ENCODE peak calls at places on chromosome 14, in five cellular contexts. One of them, this sample, is unnamed.

GRCh38 chr14:92456215-92457017 is 57.2 kb upstream of the RIN3 start:
- DNase-seq in uterus: peak
- DNase-seq in GM20000: peak
- DNase-seq in endothelial cell: peak
- DNase-seq in PC-9: peak
- DNase-seq in this sample: no peak

GRCh38 chr14:72780771-72781170 is 113.1 kb downstream of the DPF3 start:
- DNase-seq in uterus: no peak
- DNase-seq in GM20000: no peak
- DNase-seq in endothelial cell: no peak
- DNase-seq in PC-9: no peak
- DNase-seq in this sample: no peak

GRCh38 chr14:52360831-52361230 is 46.7 kb downstream of the PTGER2 start:
- DNase-seq in uterus: no peak
- DNase-seq in GM20000: no peak
- DNase-seq in endothelial cell: no peak
- DNase-seq in PC-9: no peak
- DNase-seq in this sample: no peak

GRCh38 chr14:95832012-95832411 is 44.6 kb upstream of the TUNAR start:
- DNase-seq in uterus: no peak
- DNase-seq in GM20000: no peak
- DNase-seq in endothelial cell: no peak
- DNase-seq in PC-9: no peak
- DNase-seq in this sample: no peak

GRCh38 chr14:67480011-67480410 is 8.5 kb downstream of the TMEM229B start:
- DNase-seq in uterus: no peak
- DNase-seq in GM20000: no peak
- DNase-seq in endothelial cell: no peak
- DNase-seq in PC-9: no peak
- DNase-seq in this sample: no peak

GRCh38 chr14:34722723-34723545 is 8.5 kb upstream of the CFL2 start:
- DNase-seq in uterus: peak
- DNase-seq in GM20000: peak
- DNase-seq in endothelial cell: peak
- DNase-seq in PC-9: no peak
- DNase-seq in this sample: no peak

GRCh38 chr14:56168007-56168616 is 49.9 kb downstream of the PELI2 start:
- DNase-seq in uterus: no peak
- DNase-seq in GM20000: no peak
- DNase-seq in endothelial cell: no peak
- DNase-seq in PC-9: no peak
- DNase-seq in this sample: no peak

GRCh38 chr14:24327303-24327702 is 7.6 kb downstream of the ADCY4 start:
- DNase-seq in uterus: no peak
- DNase-seq in GM20000: no peak
- DNase-seq in endothelial cell: no peak
- DNase-seq in PC-9: no peak
- DNase-seq in this sample: no peak

GRCh38 chr14:96793547-96793946 is 3.6 kb upstream of the VRK1 start:
- DNase-seq in uterus: no peak
- DNase-seq in GM20000: no peak
- DNase-seq in endothelial cell: no peak
- DNase-seq in PC-9: no peak
- DNase-seq in this sample: no peak

GRCh38 chr14:24368215-24368561 is 204 bp downstream of the NFATC4 start:
- DNase-seq in uterus: no peak
- DNase-seq in GM20000: peak
- DNase-seq in endothelial cell: no peak
- DNase-seq in PC-9: no peak
- DNase-seq in this sample: no peak

GRCh38 chr14:101966742-101967141 is 2.4 kb downstream of the DYNC1H1 start:
- DNase-seq in uterus: no peak
- DNase-seq in GM20000: no peak
- DNase-seq in endothelial cell: no peak
- DNase-seq in PC-9: no peak
- DNase-seq in this sample: no peak

GRCh38 chr14:61477845-61478438 is 156.6 kb downstream of the PRKCH start:
- DNase-seq in uterus: peak
- DNase-seq in GM20000: no peak
- DNase-seq in endothelial cell: no peak
- DNase-seq in PC-9: peak
- DNase-seq in this sample: no peak

GRCh38 chr14:24954037-24954696 is 95.8 kb downstream of the STXBP6 start:
- DNase-seq in uterus: no peak
- DNase-seq in GM20000: no peak
- DNase-seq in endothelial cell: no peak
- DNase-seq in PC-9: no peak
- DNase-seq in this sample: no peak

GRCh38 chr14:59507063-59507751 is 22.9 kb downstream of the JKAMP start:
- DNase-seq in uterus: peak
- DNase-seq in GM20000: peak
- DNase-seq in endothelial cell: peak
- DNase-seq in PC-9: peak
- DNase-seq in this sample: no peak

GRCh38 chr14:104797112-104798044 is 1.8 kb upstream of the AKT1 start:
- DNase-seq in uterus: no peak
- DNase-seq in GM20000: no peak
- DNase-seq in endothelial cell: no peak
- DNase-seq in PC-9: no peak
- DNase-seq in this sample: no peak

GRCh38 chr14:52649511-52649910 is 45.8 kb downstream of the ERO1A start:
- DNase-seq in uterus: no peak
- DNase-seq in GM20000: no peak
- DNase-seq in endothelial cell: no peak
- DNase-seq in PC-9: no peak
- DNase-seq in this sample: no peak

GRCh38 chr14:99651953-99652746 is 7.2 kb downstream of the HHIPL1 start:
- DNase-seq in uterus: no peak
- DNase-seq in GM20000: no peak
- DNase-seq in endothelial cell: no peak
- DNase-seq in PC-9: no peak
- DNase-seq in this sample: no peak

GRCh38 chr14:60315591-60315990 is 66.6 kb downstream of the PPM1A start:
- DNase-seq in uterus: no peak
- DNase-seq in GM20000: no peak
- DNase-seq in endothelial cell: no peak
- DNase-seq in PC-9: no peak
- DNase-seq in this sample: no peak

GRCh38 chr14:102898776-102899515 is 23.5 kb upstream of the AMN start:
- DNase-seq in uterus: no peak
- DNase-seq in GM20000: peak
- DNase-seq in endothelial cell: no peak
- DNase-seq in PC-9: no peak
- DNase-seq in this sample: no peak

GRCh38 chr14:95516554-95517209 is at the start of gene SYNE3:
- DNase-seq in uterus: no peak
- DNase-seq in GM20000: peak
- DNase-seq in endothelial cell: no peak
- DNase-seq in PC-9: no peak
- DNase-seq in this sample: no peak

GRCh38 chr14:22508150-22508457 is 80.9 kb downstream of the DAD1 start:
- DNase-seq in uterus: no peak
- DNase-seq in GM20000: no peak
- DNase-seq in endothelial cell: no peak
- DNase-seq in PC-9: no peak
- DNase-seq in this sample: no peak

GRCh38 chr14:103668117-103668516 is 39.1 kb downstream of the KLC1 start:
- DNase-seq in uterus: no peak
- DNase-seq in GM20000: no peak
- DNase-seq in endothelial cell: no peak
- DNase-seq in PC-9: no peak
- DNase-seq in this sample: no peak

GRCh38 chr14:105123266-105123665 is 45.3 kb downstream of the JAG2 start:
- DNase-seq in uterus: no peak
- DNase-seq in GM20000: no peak
- DNase-seq in endothelial cell: no peak
- DNase-seq in PC-9: no peak
- DNase-seq in this sample: no peak

GRCh38 chr14:104217486-104218360 is 79.3 kb downstream of the KIF26A start:
- DNase-seq in uterus: no peak
- DNase-seq in GM20000: no peak
- DNase-seq in endothelial cell: no peak
- DNase-seq in PC-9: no peak
- DNase-seq in this sample: no peak

GRCh38 chr14:80455031-80455430 is 243.7 kb upstream of the DIO2 start:
- DNase-seq in uterus: no peak
- DNase-seq in GM20000: no peak
- DNase-seq in endothelial cell: no peak
- DNase-seq in PC-9: no peak
- DNase-seq in this sample: no peak

GRCh38 chr14:28754209-28754985 is 12.2 kb upstream of the FOXG1 start:
- DNase-seq in uterus: no peak
- DNase-seq in GM20000: no peak
- DNase-seq in endothelial cell: peak
- DNase-seq in PC-9: no peak
- DNase-seq in this sample: no peak

GRCh38 chr14:95486875-95487668 is 29.4 kb downstream of the SYNE3 start:
- DNase-seq in uterus: no peak
- DNase-seq in GM20000: no peak
- DNase-seq in endothelial cell: no peak
- DNase-seq in PC-9: no peak
- DNase-seq in this sample: no peak

GRCh38 chr14:52790011-52790755 is 1.2 kb downstream of the GNPNAT1 start:
- DNase-seq in uterus: no peak
- DNase-seq in GM20000: peak
- DNase-seq in endothelial cell: no peak
- DNase-seq in PC-9: no peak
- DNase-seq in this sample: no peak

GRCh38 chr14:96187216-96188050 is 17.2 kb upstream of the BDKRB2 start:
- DNase-seq in uterus: no peak
- DNase-seq in GM20000: no peak
- DNase-seq in endothelial cell: no peak
- DNase-seq in PC-9: no peak
- DNase-seq in this sample: no peak

GRCh38 chr14:93937519-93937918 is 10.4 kb downstream of the FAM181A start:
- DNase-seq in uterus: no peak
- DNase-seq in GM20000: no peak
- DNase-seq in endothelial cell: no peak
- DNase-seq in PC-9: no peak
- DNase-seq in this sample: no peak

GRCh38 chr14:101223561-101224162 is 320.1 kb upstream of the RTL1 start:
- DNase-seq in uterus: no peak
- DNase-seq in GM20000: no peak
- DNase-seq in endothelial cell: no peak
- DNase-seq in PC-9: no peak
- DNase-seq in this sample: no peak

GRCh38 chr14:64823305-64823985 is 56.3 kb downstream of the SPTB start:
- DNase-seq in uterus: peak
- DNase-seq in GM20000: peak
- DNase-seq in endothelial cell: peak
- DNase-seq in PC-9: peak
- DNase-seq in this sample: peak

GRCh38 chr14:64825498-64825897 is 54.2 kb downstream of the SPTB start:
- DNase-seq in uterus: no peak
- DNase-seq in GM20000: no peak
- DNase-seq in endothelial cell: no peak
- DNase-seq in PC-9: no peak
- DNase-seq in this sample: no peak

GRCh38 chr14:64825006-64825405 is 54.7 kb downstream of the SPTB start:
- DNase-seq in uterus: no peak
- DNase-seq in GM20000: no peak
- DNase-seq in endothelial cell: no peak
- DNase-seq in PC-9: no peak
- DNase-seq in this sample: no peak

GRCh38 chr14:64818151-64818550 is 61.6 kb downstream of the SPTB start:
- DNase-seq in uterus: no peak
- DNase-seq in GM20000: no peak
- DNase-seq in endothelial cell: no peak
- DNase-seq in PC-9: no peak
- DNase-seq in this sample: no peak

DNA sequence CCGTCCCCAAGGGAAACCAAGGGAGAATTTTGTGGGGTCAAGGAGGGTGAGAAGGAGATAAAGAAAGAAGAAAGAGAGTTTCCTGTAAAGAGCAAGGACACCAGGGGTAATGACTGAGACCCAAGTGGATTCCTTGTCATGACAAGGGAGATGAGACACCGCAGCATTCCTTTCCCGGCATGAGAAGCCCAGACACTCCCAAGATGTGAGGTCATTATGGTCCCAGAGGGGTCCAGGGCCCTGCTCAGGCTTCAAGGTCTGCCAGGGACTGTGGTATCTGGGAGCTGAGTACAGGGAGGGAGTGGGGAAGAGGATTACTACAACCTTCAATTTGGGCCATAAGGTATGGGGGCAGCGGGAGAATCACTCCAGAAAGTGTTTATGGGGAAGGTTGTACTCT is 58.1 kb downstream of the SPTB start:
- DNase-seq in uterus: no peak
- DNase-seq in GM20000: no peak
- DNase-seq in endothelial cell: no peak
- DNase-seq in PC-9: no peak
- DNase-seq in this sample: no peak
- TF ChIP-seq CTCF in uterus: no peak
- TF ChIP-seq CTCF in GM20000: no peak
- TF ChIP-seq CTCF in endothelial cell: no peak
- TF ChIP-seq CTCF in PC-9: no peak
- TF ChIP-seq CTCF in this sample: no peak

GRCh38 chr14:30608533-30609006 is 13.5 kb upstream of the SCFD1 start:
- DNase-seq in uterus: no peak
- DNase-seq in GM20000: no peak
- DNase-seq in endothelial cell: no peak
- DNase-seq in PC-9: no peak
- DNase-seq in this sample: no peak
- TF ChIP-seq CTCF in uterus: no peak
- TF ChIP-seq CTCF in GM20000: no peak
- TF ChIP-seq CTCF in endothelial cell: no peak
- TF ChIP-seq CTCF in PC-9: no peak
- TF ChIP-seq CTCF in this sample: no peak

GRCh38 chr14:91254456-91254855 is 10.0 kb upstream of the GPR68 start:
- DNase-seq in uterus: no peak
- DNase-seq in GM20000: no peak
- DNase-seq in endothelial cell: no peak
- DNase-seq in PC-9: no peak
- DNase-seq in this sample: no peak

GRCh38 chr14:91256661-91257060 is 12.2 kb upstream of the GPR68 start:
- DNase-seq in uterus: no peak
- DNase-seq in GM20000: no peak
- DNase-seq in endothelial cell: no peak
- DNase-seq in PC-9: no peak
- DNase-seq in this sample: no peak

GRCh38 chr14:91253795-91254323 is 9.4 kb upstream of the GPR68 start:
- DNase-seq in uterus: no peak
- DNase-seq in GM20000: no peak
- DNase-seq in endothelial cell: no peak
- DNase-seq in PC-9: no peak
- DNase-seq in this sample: no peak

GRCh38 chr14:91255820-91256219 is 11.3 kb upstream of the GPR68 start:
- DNase-seq in uterus: no peak
- DNase-seq in GM20000: no peak
- DNase-seq in endothelial cell: no peak
- DNase-seq in PC-9: no peak
- DNase-seq in this sample: no peak

GRCh38 chr14:91255026-91255695 is 10.7 kb upstream of the GPR68 start:
- DNase-seq in uterus: no peak
- DNase-seq in GM20000: no peak
- DNase-seq in endothelial cell: no peak
- DNase-seq in PC-9: no peak
- DNase-seq in this sample: no peak
- TF ChIP-seq CTCF in uterus: no peak
- TF ChIP-seq CTCF in GM20000: no peak
- TF ChIP-seq CTCF in endothelial cell: no peak
- TF ChIP-seq CTCF in PC-9: no peak
- TF ChIP-seq CTCF in this sample: no peak

GRCh38 chr14:86166541-86166940 is 636.6 kb downstream of the FLRT2 start:
- DNase-seq in uterus: no peak
- DNase-seq in GM20000: no peak
- DNase-seq in endothelial cell: no peak
- DNase-seq in PC-9: no peak
- DNase-seq in this sample: no peak
- TF ChIP-seq CTCF in uterus: no peak
- TF ChIP-seq CTCF in GM20000: no peak
- TF ChIP-seq CTCF in endothelial cell: no peak
- TF ChIP-seq CTCF in PC-9: no peak
- TF ChIP-seq CTCF in this sample: no peak